ENCODE peak calls at places on chromosomes 12 and 14, in eight cellular contexts. One of them, this sample, is unnamed.

GRCh38 chr14:89619616-89620273 is 202.7 kb upstream of the FOXN3 start:
- DNase-seq in neural progenitor cell: no peak
- DNase-seq in stimulated activated naive B cell treated with anti-CD40 and anti-IgM and Interleukin-4, amounts not matched to agents 10 μg/mL and 1 μg/mL and 100 μg/mL, for 72 hours: no peak
- DNase-seq in left cardiac atrium: no peak
- DNase-seq in neural crest cell: no peak
- DNase-seq in A172: no peak
- DNase-seq in body of pancreas: no peak
- DNase-seq in AG09319: no peak
- DNase-seq in this sample: no peak

GRCh38 chr14:67900188-67900587 is 80.6 kb downstream of the RAD51B start:
- DNase-seq in A172: no peak
- DNase-seq in body of pancreas: no peak
- DNase-seq in neural progenitor cell: no peak
- DNase-seq in neural crest cell: no peak
- DNase-seq in AG09319: no peak
- DNase-seq in left cardiac atrium: no peak
- DNase-seq in stimulated activated naive B cell treated with anti-CD40 and anti-IgM and Interleukin-4, amounts not matched to agents 10 μg/mL and 1 μg/mL and 100 μg/mL, for 72 hours: no peak
- DNase-seq in this sample: no peak

GRCh38 chr12:122950276-122950675 is 16.0 kb downstream of the ABCB9 start:
- DNase-seq in neural progenitor cell: no peak
- DNase-seq in left cardiac atrium: no peak
- DNase-seq in A172: no peak
- DNase-seq in neural crest cell: no peak
- DNase-seq in stimulated activated naive B cell treated with anti-CD40 and anti-IgM and Interleukin-4, amounts not matched to agents 10 μg/mL and 1 μg/mL and 100 μg/mL, for 72 hours: no peak
- DNase-seq in body of pancreas: no peak
- DNase-seq in AG09319: no peak
- DNase-seq in this sample: no peak

GRCh38 chr12:45232771-45233372 is 17.0 kb downstream of the ANO6 start:
- DNase-seq in body of pancreas: peak
- DNase-seq in A172: peak
- DNase-seq in AG09319: no peak
- DNase-seq in stimulated activated naive B cell treated with anti-CD40 and anti-IgM and Interleukin-4, amounts not matched to agents 10 μg/mL and 1 μg/mL and 100 μg/mL, for 72 hours: no peak
- DNase-seq in left cardiac atrium: peak
- DNase-seq in neural progenitor cell: no peak
- DNase-seq in neural crest cell: no peak
- DNase-seq in this sample: no peak

GRCh38 chr12:107322063-107322462 is 228.7 kb upstream of the CRY1 start:
- DNase-seq in body of pancreas: no peak
- DNase-seq in stimulated activated naive B cell treated with anti-CD40 and anti-IgM and Interleukin-4, amounts not matched to agents 10 μg/mL and 1 μg/mL and 100 μg/mL, for 72 hours: no peak
- DNase-seq in left cardiac atrium: no peak
- DNase-seq in neural progenitor cell: no peak
- DNase-seq in AG09319: no peak
- DNase-seq in A172: no peak
- DNase-seq in neural crest cell: no peak
- DNase-seq in this sample: no peak

GRCh38 chr14:30573203-30573814 is 14.4 kb downstream of the G2E3 start:
- DNase-seq in body of pancreas: no peak
- DNase-seq in stimulated activated naive B cell treated with anti-CD40 and anti-IgM and Interleukin-4, amounts not matched to agents 10 μg/mL and 1 μg/mL and 100 μg/mL, for 72 hours: no peak
- DNase-seq in A172: no peak
- DNase-seq in neural progenitor cell: no peak
- DNase-seq in AG09319: no peak
- DNase-seq in neural crest cell: no peak
- DNase-seq in left cardiac atrium: no peak
- DNase-seq in this sample: no peak

GRCh38 chr14:92455231-92455630 is 58.4 kb upstream of the RIN3 start:
- DNase-seq in body of pancreas: no peak
- DNase-seq in AG09319: no peak
- DNase-seq in left cardiac atrium: no peak
- DNase-seq in neural crest cell: no peak
- DNase-seq in A172: no peak
- DNase-seq in stimulated activated naive B cell treated with anti-CD40 and anti-IgM and Interleukin-4, amounts not matched to agents 10 μg/mL and 1 μg/mL and 100 μg/mL, for 72 hours: no peak
- DNase-seq in neural progenitor cell: no peak
- DNase-seq in this sample: no peak

GRCh38 chr12:14417717-14418116 is 52.2 kb downstream of the ATF7IP start:
- DNase-seq in A172: peak
- DNase-seq in AG09319: peak
- DNase-seq in neural progenitor cell: peak
- DNase-seq in body of pancreas: peak
- DNase-seq in left cardiac atrium: peak
- DNase-seq in neural crest cell: peak
- DNase-seq in stimulated activated naive B cell treated with anti-CD40 and anti-IgM and Interleukin-4, amounts not matched to agents 10 μg/mL and 1 μg/mL and 100 μg/mL, for 72 hours: peak
- DNase-seq in this sample: peak

GRCh38 chr12:122028601-122029560 is 7.2 kb downstream of the BCL7A start:
- DNase-seq in AG09319: no peak
- DNase-seq in neural crest cell: no peak
- DNase-seq in neural progenitor cell: no peak
- DNase-seq in body of pancreas: no peak
- DNase-seq in A172: no peak
- DNase-seq in stimulated activated naive B cell treated with anti-CD40 and anti-IgM and Interleukin-4, amounts not matched to agents 10 μg/mL and 1 μg/mL and 100 μg/mL, for 72 hours: peak
- DNase-seq in left cardiac atrium: no peak
- DNase-seq in this sample: peak

GRCh38 chr12:53128780-53129747 is 25.8 kb downstream of the SOAT2 start:
- DNase-seq in left cardiac atrium: no peak
- DNase-seq in AG09319: no peak
- DNase-seq in neural progenitor cell: no peak
- DNase-seq in stimulated activated naive B cell treated with anti-CD40 and anti-IgM and Interleukin-4, amounts not matched to agents 10 μg/mL and 1 μg/mL and 100 μg/mL, for 72 hours: no peak
- DNase-seq in A172: no peak
- DNase-seq in body of pancreas: no peak
- DNase-seq in neural crest cell: no peak
- DNase-seq in this sample: no peak

GRCh38 chr12:122651520-122652224 is 51.5 kb downstream of the HCAR2 start:
- DNase-seq in neural crest cell: no peak
- DNase-seq in left cardiac atrium: no peak
- DNase-seq in A172: no peak
- DNase-seq in AG09319: no peak
- DNase-seq in stimulated activated naive B cell treated with anti-CD40 and anti-IgM and Interleukin-4, amounts not matched to agents 10 μg/mL and 1 μg/mL and 100 μg/mL, for 72 hours: no peak
- DNase-seq in body of pancreas: no peak
- DNase-seq in neural progenitor cell: no peak
- DNase-seq in this sample: no peak

GRCh38 chr12:1768585-1768984 is 51.8 kb upstream of the LRTM2 start:
- DNase-seq in left cardiac atrium: no peak
- DNase-seq in neural crest cell: no peak
- DNase-seq in body of pancreas: no peak
- DNase-seq in neural progenitor cell: no peak
- DNase-seq in A172: no peak
- DNase-seq in stimulated activated naive B cell treated with anti-CD40 and anti-IgM and Interleukin-4, amounts not matched to agents 10 μg/mL and 1 μg/mL and 100 μg/mL, for 72 hours: no peak
- DNase-seq in AG09319: no peak
- DNase-seq in this sample: no peak

GRCh38 chr12:70812124-70812523 is 108.4 kb downstream of the PTPRR start:
- DNase-seq in neural crest cell: no peak
- DNase-seq in body of pancreas: no peak
- DNase-seq in stimulated activated naive B cell treated with anti-CD40 and anti-IgM and Interleukin-4, amounts not matched to agents 10 μg/mL and 1 μg/mL and 100 μg/mL, for 72 hours: no peak
- DNase-seq in left cardiac atrium: no peak
- DNase-seq in AG09319: no peak
- DNase-seq in neural progenitor cell: no peak
- DNase-seq in A172: no peak
- DNase-seq in this sample: no peak

GRCh38 chr14:93396456-93396855 is 34.3 kb upstream of the UNC79 start:
- DNase-seq in A172: no peak
- DNase-seq in body of pancreas: no peak
- DNase-seq in neural crest cell: no peak
- DNase-seq in stimulated activated naive B cell treated with anti-CD40 and anti-IgM and Interleukin-4, amounts not matched to agents 10 μg/mL and 1 μg/mL and 100 μg/mL, for 72 hours: no peak
- DNase-seq in AG09319: no peak
- DNase-seq in left cardiac atrium: no peak
- DNase-seq in neural progenitor cell: no peak
- DNase-seq in this sample: no peak

GRCh38 chr12:89893972-89894706 is 185.5 kb upstream of the ATP2B1 start:
- DNase-seq in body of pancreas: no peak
- DNase-seq in A172: peak
- DNase-seq in left cardiac atrium: no peak
- DNase-seq in stimulated activated naive B cell treated with anti-CD40 and anti-IgM and Interleukin-4, amounts not matched to agents 10 μg/mL and 1 μg/mL and 100 μg/mL, for 72 hours: no peak
- DNase-seq in neural crest cell: no peak
- DNase-seq in AG09319: no peak
- DNase-seq in neural progenitor cell: no peak
- DNase-seq in this sample: no peak

GRCh38 chr12:125329239-125330238 is 264.3 kb downstream of the AACS start:
- DNase-seq in stimulated activated naive B cell treated with anti-CD40 and anti-IgM and Interleukin-4, amounts not matched to agents 10 μg/mL and 1 μg/mL and 100 μg/mL, for 72 hours: no peak
- DNase-seq in A172: no peak
- DNase-seq in neural crest cell: peak
- DNase-seq in left cardiac atrium: no peak
- DNase-seq in neural progenitor cell: peak
- DNase-seq in AG09319: no peak
- DNase-seq in body of pancreas: no peak
- DNase-seq in this sample: no peak

GRCh38 chr12:57452181-57452936 is 2.7 kb upstream of the INHBE start:
- DNase-seq in stimulated activated naive B cell treated with anti-CD40 and anti-IgM and Interleukin-4, amounts not matched to agents 10 μg/mL and 1 μg/mL and 100 μg/mL, for 72 hours: peak
- DNase-seq in neural crest cell: no peak
- DNase-seq in body of pancreas: no peak
- DNase-seq in AG09319: peak
- DNase-seq in A172: peak
- DNase-seq in neural progenitor cell: no peak
- DNase-seq in left cardiac atrium: peak
- DNase-seq in this sample: no peak

GRCh38 chr12:31089072-31089471 is 15.4 kb downstream of the DDX11 start:
- DNase-seq in AG09319: no peak
- DNase-seq in A172: no peak
- DNase-seq in left cardiac atrium: no peak
- DNase-seq in stimulated activated naive B cell treated with anti-CD40 and anti-IgM and Interleukin-4, amounts not matched to agents 10 μg/mL and 1 μg/mL and 100 μg/mL, for 72 hours: no peak
- DNase-seq in neural progenitor cell: no peak
- DNase-seq in neural crest cell: no peak
- DNase-seq in body of pancreas: no peak
- DNase-seq in this sample: no peak

GRCh38 chr12:56695327-56696101 is 7.4 kb upstream of the PTGES3 start:
- DNase-seq in body of pancreas: no peak
- DNase-seq in stimulated activated naive B cell treated with anti-CD40 and anti-IgM and Interleukin-4, amounts not matched to agents 10 μg/mL and 1 μg/mL and 100 μg/mL, for 72 hours: no peak
- DNase-seq in A172: no peak
- DNase-seq in neural progenitor cell: no peak
- DNase-seq in AG09319: no peak
- DNase-seq in left cardiac atrium: no peak
- DNase-seq in neural crest cell: no peak
- DNase-seq in this sample: no peak

GRCh38 chr12:116306536-116306935 is 29.0 kb upstream of the MED13L start:
- DNase-seq in body of pancreas: no peak
- DNase-seq in A172: peak
- DNase-seq in neural progenitor cell: no peak
- DNase-seq in stimulated activated naive B cell treated with anti-CD40 and anti-IgM and Interleukin-4, amounts not matched to agents 10 μg/mL and 1 μg/mL and 100 μg/mL, for 72 hours: no peak
- DNase-seq in neural crest cell: no peak
- DNase-seq in left cardiac atrium: no peak
- DNase-seq in AG09319: no peak
- DNase-seq in this sample: no peak

GRCh38 chr12:116276433-116277216 is 868 bp downstream of the MED13L start:
- DNase-seq in neural crest cell: peak
- DNase-seq in body of pancreas: peak
- DNase-seq in neural progenitor cell: peak
- DNase-seq in stimulated activated naive B cell treated with anti-CD40 and anti-IgM and Interleukin-4, amounts not matched to agents 10 μg/mL and 1 μg/mL and 100 μg/mL, for 72 hours: peak
- DNase-seq in left cardiac atrium: peak
- DNase-seq in A172: peak
- DNase-seq in AG09319: peak
- DNase-seq in this sample: peak

GRCh38 chr12:111446631-111447570 is 41.2 kb downstream of the SH2B3 start:
- DNase-seq in stimulated activated naive B cell treated with anti-CD40 and anti-IgM and Interleukin-4, amounts not matched to agents 10 μg/mL and 1 μg/mL and 100 μg/mL, for 72 hours: no peak
- DNase-seq in left cardiac atrium: no peak
- DNase-seq in neural crest cell: no peak
- DNase-seq in neural progenitor cell: no peak
- DNase-seq in body of pancreas: peak
- DNase-seq in AG09319: no peak
- DNase-seq in A172: no peak
- DNase-seq in this sample: no peak

GRCh38 chr14:92653162-92653651 is 95.2 kb downstream of the LGMN start:
- DNase-seq in A172: no peak
- DNase-seq in stimulated activated naive B cell treated with anti-CD40 and anti-IgM and Interleukin-4, amounts not matched to agents 10 μg/mL and 1 μg/mL and 100 μg/mL, for 72 hours: no peak
- DNase-seq in left cardiac atrium: no peak
- DNase-seq in neural progenitor cell: no peak
- DNase-seq in body of pancreas: no peak
- DNase-seq in AG09319: no peak
- DNase-seq in neural crest cell: no peak
- DNase-seq in this sample: no peak

GRCh38 chr12:106780010-106780625 is 5.6 kb downstream of the RIC8B start:
- DNase-seq in body of pancreas: no peak
- DNase-seq in stimulated activated naive B cell treated with anti-CD40 and anti-IgM and Interleukin-4, amounts not matched to agents 10 μg/mL and 1 μg/mL and 100 μg/mL, for 72 hours: no peak
- DNase-seq in neural crest cell: no peak
- DNase-seq in AG09319: no peak
- DNase-seq in left cardiac atrium: no peak
- DNase-seq in neural progenitor cell: no peak
- DNase-seq in A172: peak
- DNase-seq in this sample: no peak

GRCh38 chr14:65101631-65102440 is 481 bp downstream of the MAX start:
- DNase-seq in neural progenitor cell: peak
- DNase-seq in body of pancreas: peak
- DNase-seq in neural crest cell: peak
- DNase-seq in left cardiac atrium: peak
- DNase-seq in AG09319: no peak
- DNase-seq in A172: no peak
- DNase-seq in stimulated activated naive B cell treated with anti-CD40 and anti-IgM and Interleukin-4, amounts not matched to agents 10 μg/mL and 1 μg/mL and 100 μg/mL, for 72 hours: no peak
- DNase-seq in this sample: peak

GRCh38 chr12:118098911-118099671 is 4.7 kb downstream of the VSIG10 start:
- DNase-seq in body of pancreas: no peak
- DNase-seq in A172: no peak
- DNase-seq in AG09319: no peak
- DNase-seq in neural progenitor cell: no peak
- DNase-seq in left cardiac atrium: no peak
- DNase-seq in stimulated activated naive B cell treated with anti-CD40 and anti-IgM and Interleukin-4, amounts not matched to agents 10 μg/mL and 1 μg/mL and 100 μg/mL, for 72 hours: no peak
- DNase-seq in neural crest cell: no peak
- DNase-seq in this sample: peak

GRCh38 chr12:31749024-31749704 is 20.3 kb upstream of the AMN1 start:
- DNase-seq in neural progenitor cell: no peak
- DNase-seq in left cardiac atrium: no peak
- DNase-seq in AG09319: peak
- DNase-seq in stimulated activated naive B cell treated with anti-CD40 and anti-IgM and Interleukin-4, amounts not matched to agents 10 μg/mL and 1 μg/mL and 100 μg/mL, for 72 hours: peak
- DNase-seq in neural crest cell: no peak
- DNase-seq in body of pancreas: peak
- DNase-seq in A172: peak
- DNase-seq in this sample: peak

GRCh38 chr14:103685276-103686211 is 29.7 kb downstream of the XRCC3 start:
- DNase-seq in body of pancreas: no peak
- DNase-seq in neural progenitor cell: no peak
- DNase-seq in neural crest cell: no peak
- DNase-seq in left cardiac atrium: no peak
- DNase-seq in stimulated activated naive B cell treated with anti-CD40 and anti-IgM and Interleukin-4, amounts not matched to agents 10 μg/mL and 1 μg/mL and 100 μg/mL, for 72 hours: no peak
- DNase-seq in A172: no peak
- DNase-seq in AG09319: no peak
- DNase-seq in this sample: no peak